ENCODE peak calls at places on chromosomes 16 and 17, in eight cellular contexts. I, P, V, Y, Q, H, U and O are unnamed samples.

GRCh38 chr16:63714876-63715275 is 1407.0 kb downstream of the CDH11 start:
- DNase-seq in P (peak; percentile 27), I (no peak), V (no peak), Q (no peak), U (no peak), H (no peak), Y (no peak), O (no peak)

GRCh38 chr17:17693253-17693954 is 12.1 kb downstream of the RAI1 start:
- DNase-seq in I (no peak), P (peak; percentile 90), H (peak; percentile 78), Q (peak; percentile 31), Y (no peak), V (peak; percentile 64), U (peak; percentile 46), O (no peak)

GRCh38 chr17:62808576-62808970 is 459 bp upstream of the MARCHF10 start:
- DNase-seq in I (no peak), V (no peak), U (no peak), Q (no peak), H (no peak), P (no peak), Y (no peak), O (no peak)

GRCh38 chr17:33385133-33385532 is 92.0 kb upstream of the ASIC2 start:
- DNase-seq in U (no peak), H (no peak), Y (no peak), Q (no peak), I (no peak), V (no peak), P (no peak), O (no peak)

GRCh38 chr17:45971698-45972141 is 27.3 kb upstream of the STH start:
- DNase-seq in P (no peak), V (no peak), Y (no peak), U (no peak), Q (no peak), I (no peak), H (no peak), O (no peak)

GRCh38 chr17:28471531-28472342 is 1.7 kb upstream of the SLC13A2 start:
- DNase-seq in I (no peak), P (no peak), V (no peak), H (no peak), Q (no peak), Y (no peak), U (no peak), O (no peak)

GRCh38 chr16:50653633-50654524 is 27.2 kb downstream of the SNX20 start:
- DNase-seq in Y (no peak), V (peak; percentile 37), H (no peak), I (no peak), Q (no peak), U (no peak), P (no peak), O (no peak)

GRCh38 chr17:44438634-44439033 is 49.2 kb upstream of the ITGA2B start:
- DNase-seq in Q (peak; percentile 18), Y (no peak), U (no peak), I (no peak), V (no peak), H (no peak), P (peak; percentile 39), O (no peak)

GRCh38 chr17:77358801-77359716 is 218.3 kb downstream of the SEC14L1 start:
- DNase-seq in H (no peak), P (peak; percentile 9), I (no peak), Q (no peak), Y (no peak), U (peak; percentile 10), V (no peak), O (no peak)